ENCODE peak calls at places on chromosomes 16 and 17, in four cellular contexts. F, N, I and J are unnamed samples.

GRCh38 chr16:11793840-11794239 is 3.2 kb downstream of the ZC3H7A start:
- DNase-seq in F (no peak), N (peak; percentile 61), I (no peak), J (peak; percentile 43)

GRCh38 chr16:19645557-19645981 is 72.5 kb downstream of the KNOP1 start:
- DNase-seq in F (peak; percentile 16), N (no peak), I (no peak), J (no peak)

GRCh38 chr17:82943751-82944150 is 103.9 kb upstream of the ZNF750 start:
- DNase-seq in F (no peak), N (no peak), I (no peak), J (no peak)

GRCh38 chr17:64411999-64412771 is 21.5 kb upstream of the PECAM1 start:
- DNase-seq in F (peak; percentile 63), N (peak; percentile 7), I (peak; percentile 99), J (peak; percentile 39)

GRCh38 chr17:77869041-77869595 is 89.4 kb upstream of the TNRC6C start:
- DNase-seq in F (no peak), N (no peak), I (no peak), J (no peak)

GRCh38 chr17:29095439-29095838 is 52.5 kb downstream of the PIPOX start:
- DNase-seq in F (no peak), N (no peak), I (no peak), J (no peak)

GRCh38 chr16:54928421-54929089 is 2.1 kb upstream of the IRX5 start:
- DNase-seq in F (peak; percentile 33), N (peak; percentile 70), I (peak; percentile 24), J (peak; percentile 83)

GRCh38 chr17:82806645-82807044 is 33.2 kb downstream of the ZNF750 start:
- DNase-seq in F (no peak), N (no peak), I (no peak), J (no peak)

GRCh38 chr16:5633845-5634440 is 536.3 kb upstream of the EEF2KMT start:
- DNase-seq in F (peak; percentile 8), N (peak; percentile 35), I (no peak), J (peak; percentile 49)

GRCh38 chr17:19508327-19508867 is 25.3 kb upstream of the SLC47A1 start:
- DNase-seq in F (no peak), N (peak; percentile 43), I (no peak), J (no peak)

GRCh38 chr16:65751622-65752598 is 614.6 kb upstream of the CDH5 start:
- DNase-seq in F (no peak), N (no peak), I (no peak), J (no peak)

GRCh38 chr17:44905006-44906000 is 6.1 kb upstream of the EFTUD2 start:
- DNase-seq in F (no peak), N (no peak), I (peak; percentile 37), J (peak; percentile 19)

GRCh38 chr16:65453646-65454045 is 331.8 kb upstream of the CDH11 start:
- DNase-seq in F (no peak), N (no peak), I (no peak), J (no peak)

GRCh38 chr17:27937026-27937546 is 43.9 kb upstream of the LYRM9 start:
- DNase-seq in F (no peak), N (no peak), I (no peak), J (no peak)

GRCh38 chr17:63969278-63969677 is 3.4 kb downstream of the SCN4A start:
- DNase-seq in F (no peak), N (no peak), I (peak; percentile 29), J (no peak)

GRCh38 chr16:52545544-52546262 is 1.2 kb downstream of the TOX3 start:
- DNase-seq in F (no peak), N (no peak), I (no peak), J (no peak)

GRCh38 chr17:55527520-55528118 is 16.4 kb upstream of the SMIM36 start:
- DNase-seq in F (peak; percentile 49), N (no peak), I (peak; percentile 71), J (peak; percentile 74)

DNA sequence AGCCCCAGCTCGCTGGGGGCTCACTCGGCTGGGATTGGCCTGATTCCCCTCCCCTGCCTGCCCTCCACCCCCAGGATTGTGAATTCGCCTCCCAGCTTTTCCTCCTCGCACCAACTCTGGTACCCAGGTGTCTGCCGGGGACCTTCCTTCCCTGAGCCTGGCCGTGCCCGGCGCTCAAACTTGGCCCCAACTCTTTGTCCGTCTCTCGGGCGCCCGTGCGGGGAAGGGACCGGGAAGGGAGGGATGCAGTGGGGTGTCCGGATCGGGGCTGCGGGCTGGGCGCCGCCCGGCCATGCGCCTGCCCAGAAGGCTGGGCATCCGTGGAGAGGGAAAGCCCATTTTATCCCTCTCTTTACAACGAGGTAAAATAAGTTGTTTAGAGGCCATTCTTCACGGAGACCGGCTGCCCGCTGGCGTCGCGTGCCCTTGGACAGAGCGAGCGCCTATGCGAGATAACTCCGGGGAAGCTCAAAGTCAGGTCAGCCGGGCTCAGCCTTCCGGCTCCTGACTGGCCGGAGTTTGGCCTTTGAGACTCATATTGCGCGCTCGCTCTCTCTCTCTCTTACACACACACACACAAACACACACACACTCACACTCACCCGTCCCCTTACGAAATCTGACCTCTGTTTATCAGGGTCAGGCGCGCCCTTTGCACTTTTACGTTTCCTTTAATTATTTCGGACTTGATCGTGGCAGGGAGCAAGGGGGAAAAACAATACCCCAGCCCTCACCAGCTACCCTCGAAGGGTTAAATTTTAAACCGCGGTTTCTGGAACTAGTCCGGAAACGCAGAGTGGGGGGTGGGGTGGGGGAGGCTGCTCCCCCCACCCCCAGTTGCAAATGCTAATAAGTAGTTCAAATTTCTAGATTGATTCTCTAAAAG is 798 bp upstream of the MAF start:
- DNase-seq in F (peak; percentile 34), N (no peak), I (peak; percentile 6), J (peak; percentile 36)
- TF ChIP-seq EZH2 in F (no peak), N (no peak), I (no peak), J (no peak)

GRCh38 chr16:86952769-86953168 is 364.4 kb downstream of the C16orf95 start:
- DNase-seq in F (peak; percentile 48), N (no peak), I (no peak), J (peak; percentile 46)

GRCh38 chr16:86953631-86954465 is 363.3 kb downstream of the C16orf95 start:
- DNase-seq in F (no peak), N (no peak), I (no peak), J (no peak)

GRCh38 chr16:86956437-86956836 is 360.8 kb downstream of the C16orf95 start:
- DNase-seq in F (no peak), N (no peak), I (no peak), J (no peak)

GRCh38 chr16:86951831-86952598 is 365.2 kb downstream of the C16orf95 start:
- DNase-seq in F (peak; percentile 100), N (no peak), I (peak; percentile 68), J (peak; percentile 97)

DNA sequence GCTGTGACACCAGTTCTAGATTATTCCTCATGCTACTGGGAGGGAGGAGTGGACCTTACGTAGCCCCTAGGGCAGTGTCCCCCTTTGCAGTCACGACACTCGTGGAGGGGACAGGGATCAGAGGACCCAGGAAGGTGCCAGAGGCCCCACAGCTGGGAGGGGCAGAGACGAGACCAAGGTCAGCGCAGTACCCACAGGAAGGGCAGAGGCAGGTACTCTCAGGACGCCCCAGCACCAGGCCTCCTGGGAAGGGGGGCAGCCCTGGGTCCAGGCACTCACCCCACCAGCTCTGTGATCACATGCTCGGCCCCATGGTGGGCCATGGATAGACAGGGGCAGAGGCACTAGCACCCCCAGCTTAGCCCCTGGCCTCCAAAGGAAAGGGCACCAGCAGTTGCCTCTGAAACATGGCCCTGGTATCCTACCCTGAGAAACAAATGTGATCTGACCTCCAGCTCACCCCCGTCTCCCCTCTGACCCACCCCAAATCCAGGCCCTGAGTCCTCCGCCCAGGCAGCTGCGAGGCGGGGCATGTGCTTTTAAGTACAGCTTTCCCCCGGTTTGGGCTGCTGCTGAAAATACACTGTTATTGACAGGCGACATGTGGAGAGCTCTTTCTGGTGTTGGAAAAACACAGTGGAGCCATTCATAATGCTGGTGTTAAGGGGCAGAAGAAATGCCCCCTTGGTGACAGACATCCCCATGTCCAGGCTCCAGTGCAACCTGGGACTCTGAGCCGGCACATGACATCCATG is 361.9 kb downstream of the C16orf95 start:
- DNase-seq in F (no peak), N (no peak), I (no peak), J (no peak)
- H3K4me2 ChIP-seq in F (no peak overlapping the region), N (no peak overlapping the region), I (no peak overlapping the region), J (no peak overlapping the region)

GRCh38 chr17:81387235-81388060 is 7.8 kb upstream of the BAHCC1 start:
- DNase-seq in F (peak; percentile 56), N (no peak), I (peak; percentile 44), J (peak; percentile 75)

GRCh38 chr17:81388091-81388611 is 7.1 kb upstream of the BAHCC1 start:
- DNase-seq in F (no peak), N (no peak), I (no peak), J (no peak)

GRCh38 chr17:81390029-81390428 is 5.2 kb upstream of the BAHCC1 start:
- DNase-seq in F (no peak), N (no peak), I (no peak), J (no peak)

GRCh38 chr17:81389585-81389984 is 5.7 kb upstream of the BAHCC1 start:
- DNase-seq in F (no peak), N (no peak), I (no peak), J (no peak)

DNA sequence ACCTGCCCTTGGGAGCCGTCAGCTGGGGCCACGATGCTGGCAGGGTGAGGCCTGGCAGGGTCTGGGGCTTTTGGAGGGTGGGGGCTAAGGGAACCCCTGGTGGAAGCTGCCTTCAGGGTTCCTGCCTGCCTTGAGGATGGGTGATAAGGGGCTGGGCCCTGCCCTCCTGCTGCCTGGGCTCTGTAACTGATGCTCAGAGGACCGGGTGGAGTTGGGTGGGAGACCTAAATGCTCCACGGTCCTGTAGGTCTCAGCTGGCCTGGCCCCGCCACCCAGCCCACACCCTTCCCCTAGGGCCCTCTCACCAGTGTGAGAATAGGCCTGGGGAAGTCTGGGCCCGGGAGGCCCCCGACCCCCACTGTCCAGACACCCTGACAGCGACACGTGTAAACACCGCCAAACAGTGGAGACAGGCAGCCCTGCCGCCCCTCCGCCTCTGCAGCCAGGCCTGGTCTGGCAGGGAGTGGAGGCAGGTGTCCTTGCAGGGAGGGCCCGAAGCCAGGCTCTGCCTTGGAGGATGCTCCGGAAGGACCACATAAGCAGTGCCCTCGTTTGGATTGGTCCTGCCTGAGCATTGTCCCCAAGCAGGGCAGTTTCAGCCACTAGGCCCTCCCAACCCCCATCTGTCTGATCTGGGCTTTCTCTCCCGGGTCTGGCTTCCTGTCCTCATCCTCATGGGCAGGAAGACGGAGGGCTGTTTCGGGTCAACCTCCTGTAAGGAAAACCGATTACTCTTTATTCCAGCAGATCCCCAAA is 6.5 kb upstream of the BAHCC1 start:
- DNase-seq in F (peak; percentile 10), N (no peak), I (no peak), J (no peak)
- TF ChIP-seq EZH2 in F (no peak), N (no peak), I (no peak), J (no peak)

DNA sequence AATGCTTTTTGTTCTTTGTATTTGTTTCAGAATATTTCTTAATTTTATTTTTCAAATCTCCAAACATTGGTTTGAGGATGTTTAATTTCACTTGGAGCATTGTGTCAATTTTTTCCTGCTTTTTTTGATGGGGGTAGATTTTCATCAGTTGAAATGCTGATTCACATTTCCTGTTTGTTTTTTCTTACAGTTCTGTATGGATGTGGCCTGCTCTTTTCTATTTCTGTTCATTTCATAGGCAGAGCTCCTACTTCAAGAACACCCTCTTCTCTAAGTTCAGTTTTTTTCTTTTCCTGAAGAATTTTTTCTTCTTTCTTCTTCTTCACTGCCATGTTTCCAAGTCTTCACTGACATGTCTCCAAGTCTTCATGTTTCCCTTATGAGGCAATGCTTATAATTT is 8.8 kb downstream of the MBTD1 start:
- DNase-seq in F (no peak), N (no peak), I (peak; percentile 39), J (peak; percentile 35)
- H3K4me2 ChIP-seq in F (no peak overlapping the region), N (no peak overlapping the region), I (peak overlapping the region; percentile 20), J (no peak overlapping the region)